ENCODE peak calls at places on chromosomes 4 and X, in four cellular contexts. A, M, T and Q are unnamed samples.

GRCh38 chrX:12825801-12826200 is 34.6 kb downstream of the PRPS2 start:
- DNase-seq in A (no peak), M (no peak), T (no peak), Q (no peak)

GRCh38 chr4:107951551-107951950 is 20.2 kb downstream of the CYP2U1 start:
- DNase-seq in A (no peak), M (no peak), T (no peak), Q (no peak)

GRCh38 chr4:13989496-13989895 is 362.0 kb upstream of the BOD1L1 start:
- DNase-seq in A (no peak), M (no peak), T (no peak), Q (no peak)

GRCh38 chr4:970046-970745 is 3.2 kb downstream of the DGKQ start:
- DNase-seq in A (no peak), M (no peak), T (no peak), Q (no peak)

GRCh38 chrX:1074755-1075154 is 137.7 kb downstream of the CRLF2 start:
- DNase-seq in A (no peak), M (no peak), T (no peak), Q (no peak)

GRCh38 chr4:39664828-39665731 is 26.4 kb upstream of the SMIM14 start:
- DNase-seq in A (no peak), M (no peak), T (no peak), Q (no peak)

GRCh38 chr4:147110968-147111367 is 165.3 kb upstream of the TTC29 start:
- DNase-seq in A (no peak), M (no peak), T (peak), Q (no peak)

GRCh38 chrX:43881410-43882293 is 598 bp downstream of the MAOB start:
- DNase-seq in A (no peak), M (peak), T (peak), Q (no peak)

GRCh38 chrX:68732906-68733493 is 85.5 kb downstream of the STARD8 start:
- DNase-seq in A (peak), M (peak), T (peak), Q (peak)

GRCh38 chr4:15989431-15989830 is 26.5 kb upstream of the FGFBP2 start:
- DNase-seq in A (no peak), M (no peak), T (no peak), Q (no peak)

GRCh38 chr4:116357758-116358157 is 727.6 kb downstream of the TRAM1L1 start:
- DNase-seq in A (no peak), M (no peak), T (no peak), Q (peak)

GRCh38 chr4:14857986-14858385 is 144.3 kb upstream of the CPEB2 start:
- DNase-seq in A (no peak), M (no peak), T (no peak), Q (no peak)

GRCh38 chr4:59570850-59571476 is 1629.2 kb upstream of the ADGRL3 start:
- DNase-seq in A (no peak), M (no peak), T (no peak), Q (no peak)

GRCh38 chr4:85717847-85718246 is 242.9 kb downstream of the ARHGAP24 start:
- DNase-seq in A (no peak), M (no peak), T (no peak), Q (no peak)

GRCh38 chr4:63296773-63297172 is 1112.5 kb downstream of the TECRL start:
- DNase-seq in A (no peak), M (no peak), T (no peak), Q (no peak)

GRCh38 chr4:11632015-11632414 is 203.3 kb upstream of the HS3ST1 start:
- DNase-seq in A (no peak), M (no peak), T (no peak), Q (no peak)

GRCh38 chr4:182267048-182267447 is 23.8 kb downstream of the TENM3 start:
- DNase-seq in A (no peak), M (no peak), T (no peak), Q (no peak)

GRCh38 chrX:37883196-37883595 is 35.8 kb upstream of the DYNLT3 start:
- DNase-seq in A (no peak), M (no peak), T (no peak), Q (no peak)

GRCh38 chr4:3300198-3300671 is 7.4 kb downstream of the RGS12 start:
- DNase-seq in A (no peak), M (no peak), T (peak), Q (no peak)

GRCh38 chrX:70454441-70455365 is 10.1 kb downstream of the DLG3 start:
- DNase-seq in A (peak), M (peak), T (peak), Q (peak)

GRCh38 chr4:8846046-8846720 is 25.5 kb downstream of the HMX1 start:
- DNase-seq in A (no peak), M (no peak), T (peak), Q (no peak)

GRCh38 chr4:150543042-150543441 is 38.9 kb upstream of the MAB21L2 start:
- DNase-seq in A (no peak), M (no peak), T (no peak), Q (no peak)

GRCh38 chrX:115356369-115356768 is 66.9 kb downstream of the LUZP4 start:
- DNase-seq in A (no peak), M (no peak), T (no peak), Q (no peak)

GRCh38 chr4:1192493-1193205 is 20.3 kb upstream of the SPON2 start:
- DNase-seq in A (peak), M (peak), T (peak), Q (peak)

GRCh38 chr4:95431678-95432077 is 117.1 kb downstream of the UNC5C start:
- DNase-seq in A (no peak), M (no peak), T (no peak), Q (no peak)

GRCh38 chr4:140641789-140642439 is 73.2 kb upstream of the UCP1 start:
- DNase-seq in A (no peak), M (no peak), T (peak), Q (peak)

GRCh38 chr4:143183513-143184216 is 1.1 kb upstream of the USP38 start:
- DNase-seq in A (no peak), M (no peak), T (no peak), Q (no peak)

GRCh38 chr4:101818362-101818761 is 27.8 kb downstream of the BANK1 start:
- DNase-seq in A (no peak), M (no peak), T (no peak), Q (no peak)

GRCh38 chrX:357693-358471 is 28.8 kb downstream of the PPP2R3B start:
- DNase-seq in A (no peak), M (no peak), T (no peak), Q (no peak)

GRCh38 chr4:174928575-174929253 is 10.6 kb downstream of the ADAM29 start:
- DNase-seq in A (no peak), M (no peak), T (no peak), Q (no peak)

GRCh38 chrX:33207056-33207455 is 4.3 kb downstream of the DMD start:
- DNase-seq in A (no peak), M (no peak), T (no peak), Q (no peak)
- H3K27ac ChIP-seq in A (no peak), M (no peak), T (no peak), Q (peak)

GRCh38 chr4:65416875-65417274 is 253.4 kb downstream of the EPHA5 start:
- DNase-seq in A (no peak), M (no peak), T (no peak), Q (peak)

GRCh38 chr4:65422109-65422508 is 248.2 kb downstream of the EPHA5 start:
- DNase-seq in A (no peak), M (no peak), T (no peak), Q (no peak)
- TF ChIP-seq EP300 in A (no peak), M (no peak), T (no peak), Q (no peak)

GRCh38 chrX:45063319-45064095 is 137.2 kb downstream of the DIPK2B start:
- DNase-seq in A (no peak), M (no peak), T (no peak), Q (no peak)

GRCh38 chrX:45070116-45071007 is 130.3 kb downstream of the DIPK2B start:
- DNase-seq in A (peak), M (no peak), T (peak), Q (no peak)

DNA sequence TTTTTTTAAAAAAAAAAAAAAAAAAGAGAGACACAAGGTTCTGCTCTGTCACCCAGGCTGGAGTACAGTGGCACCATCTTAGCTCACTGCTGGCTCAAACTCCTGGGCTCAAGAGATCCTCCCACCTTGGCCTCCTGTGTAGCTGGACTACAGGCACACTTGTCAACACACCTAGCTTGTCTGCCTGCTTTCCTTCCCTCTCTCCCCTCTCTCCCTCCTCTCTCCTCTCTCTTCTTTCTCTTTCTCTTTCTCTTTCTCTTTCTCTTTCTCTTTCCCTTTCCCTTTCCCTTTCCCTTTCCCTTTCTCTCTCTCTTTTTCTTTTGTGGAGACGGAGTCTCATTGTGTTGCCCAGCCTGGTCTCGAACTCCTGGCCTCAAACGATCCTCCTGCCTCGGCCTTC is 132.1 kb downstream of the DIPK2B start:
- DNase-seq in A (no peak), M (no peak), T (no peak), Q (no peak)
- H3K27ac ChIP-seq in A (no peak), M (no peak), T (no peak), Q (no peak)

GRCh38 chrX:9668537-9668936 is 97.1 kb downstream of the GPR143 start:
- DNase-seq in A (no peak), M (no peak), T (no peak), Q (no peak)

GRCh38 chrX:9676738-9677097 is 88.9 kb downstream of the GPR143 start:
- DNase-seq in A (no peak), M (no peak), T (no peak), Q (no peak)

GRCh38 chrX:9676311-9676710 is 89.3 kb downstream of the GPR143 start:
- DNase-seq in A (no peak), M (no peak), T (no peak), Q (no peak)

GRCh38 chrX:9670136-9670905 is 95.3 kb downstream of the GPR143 start:
- DNase-seq in A (no peak), M (no peak), T (no peak), Q (no peak)

GRCh38 chrX:9671998-9672397 is 93.6 kb downstream of the GPR143 start:
- DNase-seq in A (no peak), M (no peak), T (no peak), Q (no peak)
- TF ChIP-seq EP300 in A (no peak), M (no peak), T (no peak), Q (no peak)

DNA sequence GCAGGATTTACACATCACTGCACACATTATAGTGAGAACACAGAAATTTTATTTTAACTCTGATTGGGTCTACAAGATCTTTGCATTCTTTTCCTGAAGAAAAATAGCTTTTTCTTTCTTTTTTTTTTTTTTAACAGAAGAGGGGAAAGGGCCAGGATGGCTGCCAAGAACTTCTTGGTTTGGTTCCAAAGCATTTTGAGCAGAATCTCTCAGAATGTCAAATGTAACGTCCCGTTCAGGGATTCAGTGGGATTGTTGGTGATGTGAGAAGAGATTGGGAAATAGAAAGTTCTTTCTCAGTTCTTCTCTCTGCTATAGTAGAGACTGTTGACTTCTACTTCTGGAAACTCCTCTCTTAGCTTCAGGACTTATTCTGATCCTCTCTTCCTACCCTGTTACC is 70.9 kb upstream of the CBR4 start:
- DNase-seq in A (no peak), M (no peak), T (no peak), Q (no peak)
- H3K27ac ChIP-seq in A (no peak), M (peak), T (peak), Q (peak)

GRCh38 chrX:150205011-150205410 is 158.1 kb upstream of the MAMLD1 start:
- DNase-seq in A (no peak), M (no peak), T (peak), Q (peak)
- TF ChIP-seq EP300 in A (no peak), M (peak), T (no peak), Q (no peak)

GRCh38 chr4:105466580-105466979 is 7.3 kb downstream of the PPA2 start:
- DNase-seq in A (no peak), M (no peak), T (no peak), Q (no peak)

GRCh38 chr4:105460306-105460705 is 13.6 kb downstream of the PPA2 start:
- DNase-seq in A (no peak), M (no peak), T (no peak), Q (no peak)

GRCh38 chr4:105462042-105462421 is 11.8 kb downstream of the PPA2 start:
- DNase-seq in A (no peak), M (no peak), T (no peak), Q (no peak)

GRCh38 chr4:105461221-105462041 is 12.4 kb downstream of the PPA2 start:
- DNase-seq in A (no peak), M (no peak), T (no peak), Q (peak)

GRCh38 chr4:105462610-105463009 is 11.3 kb downstream of the PPA2 start:
- DNase-seq in A (no peak), M (no peak), T (no peak), Q (no peak)
- H3K27ac ChIP-seq in A (no peak), M (no peak), T (no peak), Q (no peak)

GRCh38 chr4:123862812-123863211 is 466.2 kb downstream of the SPRY1 start:
- DNase-seq in A (no peak), M (no peak), T (no peak), Q (no peak)

GRCh38 chr4:123853651-123854050 is 457.1 kb downstream of the SPRY1 start:
- DNase-seq in A (no peak), M (no peak), T (no peak), Q (no peak)

GRCh38 chr4:123851521-123851920 is 454.9 kb downstream of the SPRY1 start:
- DNase-seq in A (no peak), M (no peak), T (no peak), Q (no peak)

GRCh38 chr4:123858465-123858864 is 461.9 kb downstream of the SPRY1 start:
- DNase-seq in A (no peak), M (no peak), T (no peak), Q (no peak)

DNA sequence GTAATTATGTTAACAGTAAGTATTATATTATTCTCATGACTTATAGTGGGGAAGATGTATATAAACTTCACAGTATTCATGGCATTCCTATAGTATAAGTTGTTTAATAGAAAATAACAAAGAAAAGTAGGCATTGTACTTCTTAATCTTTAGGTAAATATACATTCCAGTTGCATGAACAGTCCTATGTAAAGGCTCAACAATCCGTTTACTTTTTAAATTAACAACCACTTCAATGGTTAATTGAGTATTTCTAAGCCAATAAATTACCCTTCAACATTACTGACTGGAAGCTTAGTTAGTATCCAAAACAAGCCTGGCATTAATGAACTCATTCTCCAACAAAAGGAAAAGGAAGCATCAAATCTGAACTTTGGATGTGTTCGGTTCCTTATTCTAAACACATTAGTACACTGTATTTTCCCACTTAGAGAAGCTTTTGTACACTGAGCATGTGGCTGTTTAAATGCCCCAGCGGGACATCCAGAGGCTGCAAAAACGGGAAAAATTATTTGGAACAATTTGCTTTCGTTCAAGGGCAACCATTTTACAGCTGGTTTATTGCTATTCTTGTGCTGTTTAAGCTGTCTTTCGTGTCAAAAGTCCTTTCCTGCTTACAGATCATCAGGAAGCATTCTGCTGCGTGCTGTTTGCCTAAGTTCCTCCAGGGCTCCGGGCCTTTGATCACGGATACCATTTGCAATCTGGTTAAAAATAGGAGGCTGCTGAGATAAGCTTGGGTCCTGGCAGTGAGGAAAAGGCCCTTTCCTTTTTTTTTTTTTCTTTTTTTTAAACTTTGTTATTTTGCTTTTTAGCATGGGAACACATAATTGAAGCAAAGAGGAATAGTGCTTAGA is 460.3 kb downstream of the SPRY1 start:
- DNase-seq in A (peak), M (no peak), T (peak), Q (peak)
- TF ChIP-seq EP300 in A (no peak), M (peak), T (peak), Q (no peak)

GRCh38 chr4:122875949-122876348 is 46.4 kb downstream of the NUDT6 start:
- DNase-seq in A (no peak), M (no peak), T (no peak), Q (no peak)
- H3K27ac ChIP-seq in A (peak), M (no peak), T (peak), Q (no peak)

DNA sequence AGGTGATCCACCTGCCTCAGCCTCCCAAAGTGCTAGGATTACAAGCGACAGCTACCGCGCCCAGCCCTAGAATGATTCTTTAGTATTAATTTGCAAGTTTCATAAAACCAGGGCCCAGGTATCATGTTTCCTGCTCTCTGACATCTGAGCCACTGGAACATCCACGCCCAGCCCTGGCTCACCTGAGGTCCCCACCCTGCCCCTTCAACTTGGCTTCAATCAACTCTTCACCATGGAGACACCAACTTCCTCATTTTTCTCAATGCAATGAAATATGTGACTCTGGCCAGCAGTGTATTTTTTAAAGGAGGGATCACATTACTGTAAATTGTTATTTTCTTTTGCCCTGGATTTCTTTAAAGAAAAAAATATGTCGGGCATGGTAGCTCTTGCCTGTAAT is 3.9 kb downstream of the PRSS12 start:
- DNase-seq in A (no peak), M (no peak), T (no peak), Q (no peak)
- TF ChIP-seq EP300 in A (no peak), M (no peak), T (no peak), Q (no peak)